ENCODE peak calls at places on chromosomes 1 and 21, in five cellular contexts. W, D, M, F and Z are unnamed samples.

GRCh38 chr21:34126691-34127090 is 53.3 kb downstream of the MRPS6 start:
- DNase-seq in D (no peak), M (no peak), F (no peak), W (peak; percentile 68), Z (no peak)

GRCh38 chr1:115184951-115185331 is 95.6 kb upstream of the TSPAN2 start:
- DNase-seq in M (no peak), F (peak; percentile 21), W (peak; percentile 38), D (no peak), Z (no peak)

GRCh38 chr1:44962729-44963128 is 23.7 kb downstream of the EIF2B3 start:
- DNase-seq in W (no peak), F (no peak), D (no peak), M (no peak), Z (no peak)

GRCh38 chr1:58883037-58883887 is 99.4 kb upstream of the JUN start:
- DNase-seq in F (peak; percentile 87), W (peak; percentile 89), D (no peak), M (no peak), Z (no peak)

GRCh38 chr1:207027221-207027777 is 5.3 kb downstream of the C1orf116 start:
- DNase-seq in M (no peak), D (no peak), F (no peak), W (peak; percentile 96), Z (no peak)

GRCh38 chr1:179229214-179230140 is at the start of gene ABL2:
- DNase-seq in W (peak; percentile 67), F (peak; percentile 44), D (peak; percentile 24), M (peak; percentile 72), Z (peak; percentile 52)

GRCh38 chr1:42756956-42757891 is 9.6 kb downstream of the P3H1 start:
- DNase-seq in W (peak; percentile 63), M (peak; percentile 43), F (no peak), D (no peak), Z (no peak)

GRCh38 chr1:173865468-173866164 is 2.2 kb downstream of the GAS5 start:
- DNase-seq in D (no peak), F (no peak), W (no peak), M (no peak), Z (no peak)

GRCh38 chr1:219202567-219202966 is 28.9 kb downstream of the LYPLAL1 start:
- DNase-seq in D (no peak), W (no peak), M (no peak), F (no peak), Z (no peak)

DNA sequence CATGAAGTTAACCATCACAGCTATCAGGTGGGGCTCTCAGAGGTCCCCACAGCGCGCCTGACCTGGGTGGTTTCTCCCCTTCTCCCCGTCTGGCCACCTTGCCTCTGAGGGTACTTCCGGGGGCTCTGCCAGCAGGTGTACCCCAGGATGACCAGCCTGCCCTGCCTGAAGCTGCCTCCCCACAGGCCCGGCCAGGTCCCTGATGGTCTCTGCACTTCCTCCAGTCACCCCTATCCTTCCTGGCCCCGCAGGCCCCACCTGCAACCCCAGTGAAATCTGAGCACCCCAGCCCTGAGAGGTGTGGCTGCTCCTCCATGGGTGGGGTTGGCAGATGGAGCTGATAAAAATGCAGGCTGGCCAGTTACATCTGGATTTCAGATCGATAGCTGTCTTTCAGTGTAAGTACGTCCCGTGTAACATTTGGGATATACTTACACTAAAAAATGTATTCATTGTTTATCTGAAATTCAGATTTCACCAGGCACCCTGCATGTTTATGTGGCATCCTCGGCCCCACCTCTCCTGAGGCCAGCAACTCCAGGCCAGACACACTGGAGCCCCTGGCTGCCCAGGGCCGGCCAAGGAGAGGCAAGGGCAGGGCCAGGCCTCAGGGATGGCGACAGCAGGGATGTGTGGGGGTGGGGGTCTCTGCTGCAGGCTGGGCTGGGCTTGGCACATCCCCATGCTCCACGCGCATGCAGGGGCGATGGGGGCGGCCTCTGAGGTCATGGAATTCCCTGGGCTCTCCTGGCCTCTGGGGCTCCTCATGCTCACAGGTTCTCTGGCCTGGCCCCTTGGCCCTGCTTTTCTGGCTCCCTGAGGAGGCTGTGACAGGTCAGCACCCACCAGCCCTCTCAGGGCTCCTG is 25.1 kb downstream of the LRRC3 start:
- DNase-seq in M (no peak), D (no peak), F (no peak), W (no peak), Z (no peak)
- H3K27ac ChIP-seq in M (no peak overlapping the region), D (no peak overlapping the region), F (no peak overlapping the region), W (no peak overlapping the region), Z (no peak overlapping the region)

GRCh38 chr1:244447024-244447423 is 4.7 kb downstream of the ADSS2 start:
- DNase-seq in W (no peak), F (no peak), D (no peak), M (no peak), Z (no peak)

GRCh38 chr1:244447552-244447951 is 4.2 kb downstream of the ADSS2 start:
- DNase-seq in D (no peak), W (no peak), M (no peak), F (no peak), Z (no peak)

GRCh38 chr1:244449936-244450508 is 1.7 kb downstream of the ADSS2 start:
- DNase-seq in M (no peak), W (no peak), D (no peak), F (no peak), Z (no peak)

GRCh38 chr1:244450597-244451538 is 841 bp downstream of the ADSS2 start:
- DNase-seq in F (peak; percentile 65), M (peak; percentile 32), D (peak; percentile 54), W (peak; percentile 43), Z (peak; percentile 38)

DNA sequence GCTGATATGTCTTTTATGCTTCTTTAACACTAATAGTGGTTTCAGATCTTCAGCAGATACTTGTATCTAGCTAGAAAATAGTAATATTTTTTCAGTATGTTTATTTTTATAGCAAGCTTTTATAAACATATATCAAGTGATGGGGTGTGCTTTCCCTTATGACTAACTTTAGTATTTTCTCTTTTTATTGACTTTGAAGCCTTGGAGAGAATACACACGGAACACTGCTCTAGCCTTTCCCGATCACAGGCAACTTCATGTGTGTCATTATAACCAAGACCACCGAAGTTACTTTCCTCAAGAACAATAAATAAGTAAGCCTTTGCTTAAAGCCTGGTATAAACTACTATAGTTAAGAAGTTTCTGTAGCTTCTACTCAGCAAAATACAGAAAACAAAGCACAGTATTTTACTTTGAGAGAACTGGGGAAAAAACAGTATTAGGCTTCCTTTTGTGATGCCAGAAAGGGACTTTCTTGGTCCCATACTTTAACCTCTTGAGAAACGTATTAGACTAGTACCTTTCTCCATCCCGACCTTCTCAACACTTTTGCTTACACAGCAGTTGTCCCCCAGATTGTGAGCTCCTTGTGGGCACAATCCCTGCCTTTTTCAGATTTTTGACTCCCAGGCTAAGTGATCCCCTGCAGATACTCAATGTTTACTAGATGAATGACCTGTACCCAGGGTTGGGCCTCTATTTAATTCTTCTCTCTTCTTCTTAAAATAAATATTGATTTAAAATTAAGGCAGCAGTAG is 3.3 kb downstream of the ADSS2 start:
- DNase-seq in F (no peak), W (no peak), M (no peak), D (no peak), Z (no peak)
- H3K27ac ChIP-seq in F (no peak overlapping the region), W (no peak overlapping the region), M (no peak overlapping the region), D (no peak overlapping the region), Z (peak overlapping the region; percentile 43)

GRCh38 chr1:221875004-221875330 is 133.1 kb upstream of the DUSP10 start:
- DNase-seq in D (no peak), M (no peak), W (no peak), F (no peak), Z (no peak)
- H3K27ac ChIP-seq in D (no peak overlapping the region), M (no peak overlapping the region), W (no peak overlapping the region), F (no peak overlapping the region), Z (no peak overlapping the region)

GRCh38 chr1:151705146-151705545 is 11.5 kb downstream of the CELF3 start:
- DNase-seq in D (no peak), M (no peak), F (no peak), W (no peak), Z (no peak)

GRCh38 chr1:151706464-151707415 is 9.9 kb downstream of the CELF3 start:
- DNase-seq in M (no peak), F (no peak), W (no peak), D (no peak), Z (no peak)

GRCh38 chr1:151705739-151706463 is 10.7 kb downstream of the CELF3 start:
- DNase-seq in M (no peak), W (no peak), D (no peak), F (no peak), Z (no peak)

GRCh38 chr1:151708891-151709290 is 7.7 kb downstream of the CELF3 start:
- DNase-seq in F (no peak), D (no peak), M (no peak), W (no peak), Z (no peak)

GRCh38 chr1:151707541-151708065 is 9.0 kb downstream of the CELF3 start:
- DNase-seq in D (no peak), W (no peak), M (no peak), F (no peak), Z (no peak)
- H3K27ac ChIP-seq in D (no peak overlapping the region), W (no peak overlapping the region), M (no peak overlapping the region), F (no peak overlapping the region), Z (no peak overlapping the region)

GRCh38 chr1:214520544-214521165 is 30.7 kb downstream of the PTPN14 start:
- DNase-seq in W (no peak), F (no peak), M (no peak), D (no peak), Z (no peak)
- H3K27ac ChIP-seq in W (no peak overlapping the region), F (no peak overlapping the region), M (no peak overlapping the region), D (no peak overlapping the region), Z (no peak overlapping the region)